ENCODE peak calls at places on chromosomes 4 and X, in five cellular contexts. One of them, this sample, is unnamed.

GRCh38 chrX:46811101-46811500 is 25.7 kb upstream of the RP2 start:
- DNase-seq in astrocyte of the cerebellum: no peak
- DNase-seq in cardiac fibroblast: peak; percentile 51
- DNase-seq in GM13976: no peak
- DNase-seq in CD4-positive, alpha-beta T cell: no peak
- DNase-seq in this sample: no peak

GRCh38 chrX:140709421-140709846 is at the start of gene LINC00632:
- DNase-seq in astrocyte of the cerebellum: no peak
- DNase-seq in cardiac fibroblast: no peak
- DNase-seq in GM13976: no peak
- DNase-seq in CD4-positive, alpha-beta T cell: no peak
- DNase-seq in this sample: no peak

GRCh38 chr4:10075158-10075863 is 41.3 kb downstream of the WDR1 start:
- DNase-seq in astrocyte of the cerebellum: no peak
- DNase-seq in cardiac fibroblast: no peak
- DNase-seq in GM13976: no peak
- DNase-seq in CD4-positive, alpha-beta T cell: no peak
- DNase-seq in this sample: no peak

GRCh38 chr4:151417164-151417571 is 8.2 kb downstream of the FHIP1A start:
- DNase-seq in astrocyte of the cerebellum: no peak
- DNase-seq in cardiac fibroblast: no peak
- DNase-seq in GM13976: no peak
- DNase-seq in CD4-positive, alpha-beta T cell: no peak
- DNase-seq in this sample: no peak

GRCh38 chr4:19349416-19349815 is 902.3 kb upstream of the SLIT2 start:
- DNase-seq in astrocyte of the cerebellum: no peak
- DNase-seq in cardiac fibroblast: no peak
- DNase-seq in GM13976: no peak
- DNase-seq in CD4-positive, alpha-beta T cell: no peak
- DNase-seq in this sample: no peak

GRCh38 chr4:52173470-52174055 is 122.5 kb downstream of the SPATA18 start:
- DNase-seq in astrocyte of the cerebellum: no peak
- DNase-seq in cardiac fibroblast: peak; percentile 52
- DNase-seq in GM13976: no peak
- DNase-seq in CD4-positive, alpha-beta T cell: no peak
- DNase-seq in this sample: no peak

GRCh38 chr4:4416981-4417380 is 30.1 kb downstream of the NSG1 start:
- DNase-seq in astrocyte of the cerebellum: no peak
- DNase-seq in cardiac fibroblast: no peak
- DNase-seq in GM13976: no peak
- DNase-seq in CD4-positive, alpha-beta T cell: no peak
- DNase-seq in this sample: no peak

GRCh38 chrX:17535229-17535628 is 160.2 kb downstream of the NHS start:
- DNase-seq in astrocyte of the cerebellum: no peak
- DNase-seq in cardiac fibroblast: peak; percentile 55
- DNase-seq in GM13976: peak; percentile 37
- DNase-seq in CD4-positive, alpha-beta T cell: no peak
- DNase-seq in this sample: no peak

GRCh38 chrX:71118985-71119535 is 664 bp downstream of the MED12 start:
- DNase-seq in astrocyte of the cerebellum: no peak
- DNase-seq in cardiac fibroblast: no peak
- DNase-seq in GM13976: no peak
- DNase-seq in CD4-positive, alpha-beta T cell: no peak
- DNase-seq in this sample: no peak

GRCh38 chr4:182620111-182620980 is 296.8 kb downstream of the DCTD start:
- DNase-seq in astrocyte of the cerebellum: no peak
- DNase-seq in cardiac fibroblast: no peak
- DNase-seq in GM13976: no peak
- DNase-seq in CD4-positive, alpha-beta T cell: no peak
- DNase-seq in this sample: no peak

GRCh38 chrX:72107841-72108590 is 23.7 kb downstream of the RTL5 start:
- DNase-seq in astrocyte of the cerebellum: no peak
- DNase-seq in cardiac fibroblast: no peak
- DNase-seq in GM13976: no peak
- DNase-seq in CD4-positive, alpha-beta T cell: no peak
- DNase-seq in this sample: no peak

GRCh38 chrX:130974323-130974722 is 71.3 kb upstream of the ENOX2 start:
- DNase-seq in astrocyte of the cerebellum: peak; percentile 12
- DNase-seq in cardiac fibroblast: no peak
- DNase-seq in GM13976: no peak
- DNase-seq in CD4-positive, alpha-beta T cell: no peak
- DNase-seq in this sample: no peak

GRCh38 chr4:90061881-90062280 is 65.3 kb upstream of the CCSER1 start:
- DNase-seq in astrocyte of the cerebellum: no peak
- DNase-seq in cardiac fibroblast: no peak
- DNase-seq in GM13976: no peak
- DNase-seq in CD4-positive, alpha-beta T cell: no peak
- DNase-seq in this sample: no peak

GRCh38 chr4:160510925-160511324 is 1408.0 kb downstream of the RAPGEF2 start:
- DNase-seq in astrocyte of the cerebellum: no peak
- DNase-seq in cardiac fibroblast: no peak
- DNase-seq in GM13976: no peak
- DNase-seq in CD4-positive, alpha-beta T cell: no peak
- DNase-seq in this sample: no peak

GRCh38 chr4:128596115-128596514 is 213.4 kb upstream of the JADE1 start:
- DNase-seq in astrocyte of the cerebellum: no peak
- DNase-seq in cardiac fibroblast: no peak
- DNase-seq in GM13976: no peak
- DNase-seq in CD4-positive, alpha-beta T cell: no peak
- DNase-seq in this sample: no peak

GRCh38 chr4:139798456-139798855 is 132.8 kb downstream of the MGST2 start:
- DNase-seq in astrocyte of the cerebellum: no peak
- DNase-seq in cardiac fibroblast: no peak
- DNase-seq in GM13976: no peak
- DNase-seq in CD4-positive, alpha-beta T cell: no peak
- DNase-seq in this sample: no peak

GRCh38 chrX:44961817-44962607 is 89.0 kb downstream of the KDM6A start:
- DNase-seq in astrocyte of the cerebellum: no peak
- DNase-seq in cardiac fibroblast: no peak
- DNase-seq in GM13976: no peak
- DNase-seq in CD4-positive, alpha-beta T cell: no peak
- DNase-seq in this sample: no peak

GRCh38 chr4:4876945-4877661 is 17.6 kb downstream of the MSX1 start:
- DNase-seq in astrocyte of the cerebellum: no peak
- DNase-seq in cardiac fibroblast: no peak
- DNase-seq in GM13976: no peak
- DNase-seq in CD4-positive, alpha-beta T cell: no peak
- DNase-seq in this sample: no peak

GRCh38 chrX:73481521-73481920 is 34.7 kb downstream of the CDX4 start:
- DNase-seq in astrocyte of the cerebellum: no peak
- DNase-seq in cardiac fibroblast: no peak
- DNase-seq in GM13976: no peak
- DNase-seq in CD4-positive, alpha-beta T cell: no peak
- DNase-seq in this sample: no peak

GRCh38 chr4:67019670-67020069 is 525.6 kb downstream of the CENPC start:
- DNase-seq in astrocyte of the cerebellum: no peak
- DNase-seq in cardiac fibroblast: peak; percentile 57
- DNase-seq in GM13976: no peak
- DNase-seq in CD4-positive, alpha-beta T cell: no peak
- DNase-seq in this sample: no peak

GRCh38 chrX:24493740-24494543 is 28.9 kb downstream of the PDK3 start:
- DNase-seq in astrocyte of the cerebellum: no peak
- DNase-seq in cardiac fibroblast: no peak
- DNase-seq in GM13976: no peak
- DNase-seq in CD4-positive, alpha-beta T cell: no peak
- DNase-seq in this sample: no peak

GRCh38 chr4:87949961-87950360 is 25.6 kb upstream of the SPP1 start:
- DNase-seq in astrocyte of the cerebellum: peak; percentile 9
- DNase-seq in cardiac fibroblast: peak; percentile 3
- DNase-seq in GM13976: no peak
- DNase-seq in CD4-positive, alpha-beta T cell: no peak
- DNase-seq in this sample: no peak

GRCh38 chr4:159341486-159341885 is 238.6 kb downstream of the RAPGEF2 start:
- DNase-seq in astrocyte of the cerebellum: no peak
- DNase-seq in cardiac fibroblast: peak; percentile 54
- DNase-seq in GM13976: no peak
- DNase-seq in CD4-positive, alpha-beta T cell: no peak
- DNase-seq in this sample: no peak

GRCh38 chr4:3369781-3370660 is 71.7 kb upstream of the HGFAC start:
- DNase-seq in astrocyte of the cerebellum: peak; percentile 70
- DNase-seq in cardiac fibroblast: peak; percentile 88
- DNase-seq in GM13976: peak; percentile 45
- DNase-seq in CD4-positive, alpha-beta T cell: peak; percentile 62
- DNase-seq in this sample: no peak

GRCh38 chr4:53478671-53479456 is 101.4 kb downstream of the FIP1L1 start:
- DNase-seq in astrocyte of the cerebellum: no peak
- DNase-seq in cardiac fibroblast: peak; percentile 82
- DNase-seq in GM13976: no peak
- DNase-seq in CD4-positive, alpha-beta T cell: no peak
- DNase-seq in this sample: no peak

GRCh38 chr4:38723726-38724506 is 58.9 kb downstream of the TLR10 start:
- DNase-seq in astrocyte of the cerebellum: no peak
- DNase-seq in cardiac fibroblast: peak; percentile 59
- DNase-seq in GM13976: no peak
- DNase-seq in CD4-positive, alpha-beta T cell: no peak
- DNase-seq in this sample: no peak

GRCh38 chr4:83125738-83126141 is 11.2 kb upstream of the PLAC8 start:
- DNase-seq in astrocyte of the cerebellum: no peak
- DNase-seq in cardiac fibroblast: no peak
- DNase-seq in GM13976: no peak
- DNase-seq in CD4-positive, alpha-beta T cell: peak; percentile 27
- DNase-seq in this sample: no peak

GRCh38 chr4:186260504-186261448 is 5.2 kb upstream of the F11 start:
- DNase-seq in astrocyte of the cerebellum: no peak
- DNase-seq in cardiac fibroblast: no peak
- DNase-seq in GM13976: no peak
- DNase-seq in CD4-positive, alpha-beta T cell: no peak
- DNase-seq in this sample: no peak

GRCh38 chrX:102067966-102068723 is 57.3 kb upstream of the TCEAL2 start:
- DNase-seq in astrocyte of the cerebellum: no peak
- DNase-seq in cardiac fibroblast: peak; percentile 13
- DNase-seq in GM13976: peak; percentile 7
- DNase-seq in CD4-positive, alpha-beta T cell: no peak
- DNase-seq in this sample: no peak
- TF ChIP-seq CTCF in astrocyte of the cerebellum: peak; percentile 53
- TF ChIP-seq CTCF in cardiac fibroblast: peak; percentile 45
- TF ChIP-seq CTCF in GM13976: peak; percentile 26
- TF ChIP-seq CTCF in CD4-positive, alpha-beta T cell: peak; percentile 46
- TF ChIP-seq CTCF in this sample: peak; percentile 62

GRCh38 chr4:11497212-11497806 is 68.6 kb upstream of the HS3ST1 start:
- DNase-seq in astrocyte of the cerebellum: no peak
- DNase-seq in cardiac fibroblast: no peak
- DNase-seq in GM13976: no peak
- DNase-seq in CD4-positive, alpha-beta T cell: no peak
- DNase-seq in this sample: no peak
- TF ChIP-seq CTCF in astrocyte of the cerebellum: no peak
- TF ChIP-seq CTCF in cardiac fibroblast: no peak
- TF ChIP-seq CTCF in GM13976: peak; percentile 8
- TF ChIP-seq CTCF in CD4-positive, alpha-beta T cell: no peak
- TF ChIP-seq CTCF in this sample: no peak

DNA sequence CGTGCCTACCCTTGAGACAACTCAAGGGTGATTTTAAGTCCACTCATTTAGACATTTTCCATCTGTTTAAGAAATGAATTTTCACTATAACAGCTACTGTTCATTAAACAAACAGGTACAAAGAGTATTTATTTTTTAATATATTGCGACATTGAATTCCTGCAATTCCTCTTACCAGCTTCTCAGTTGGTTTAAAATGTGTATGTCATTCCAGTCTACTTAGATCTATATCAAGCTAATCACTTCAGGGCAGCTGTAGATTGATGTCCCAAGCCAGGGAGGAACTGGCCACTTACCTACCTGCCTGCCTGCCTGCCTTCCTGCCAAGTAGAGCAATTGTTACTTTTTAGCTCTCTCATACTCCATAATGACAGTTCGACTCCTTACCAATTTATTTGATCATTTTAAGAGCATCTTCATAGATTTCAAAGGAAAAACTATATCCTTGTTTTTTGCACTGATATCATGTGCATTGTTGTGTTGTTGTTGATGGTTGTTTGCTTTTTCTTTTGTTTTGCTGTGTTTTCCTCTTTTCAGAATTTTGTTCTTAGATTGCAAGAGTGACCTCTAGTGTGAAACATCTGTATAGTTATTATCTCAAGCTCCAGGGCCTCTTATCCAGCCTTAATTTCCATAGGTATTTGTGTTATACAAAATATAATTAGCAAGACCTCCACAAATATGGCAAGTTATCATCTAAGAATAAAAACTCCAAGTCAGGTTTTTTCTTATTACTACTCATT is 120.9 kb upstream of the NRK start:
- DNase-seq in astrocyte of the cerebellum: peak; percentile 4
- DNase-seq in cardiac fibroblast: peak; percentile 34
- DNase-seq in GM13976: no peak
- DNase-seq in CD4-positive, alpha-beta T cell: no peak
- DNase-seq in this sample: no peak
- TF ChIP-seq CTCF in astrocyte of the cerebellum: no peak
- TF ChIP-seq CTCF in cardiac fibroblast: peak; percentile 20
- TF ChIP-seq CTCF in GM13976: no peak
- TF ChIP-seq CTCF in CD4-positive, alpha-beta T cell: no peak
- TF ChIP-seq CTCF in this sample: peak; percentile 34

GRCh38 chr4:44210750-44211149 is 237.9 kb downstream of the KCTD8 start:
- DNase-seq in astrocyte of the cerebellum: no peak
- DNase-seq in cardiac fibroblast: no peak
- DNase-seq in GM13976: no peak
- DNase-seq in CD4-positive, alpha-beta T cell: no peak
- DNase-seq in this sample: no peak
- TF ChIP-seq CTCF in astrocyte of the cerebellum: no peak
- TF ChIP-seq CTCF in cardiac fibroblast: no peak
- TF ChIP-seq CTCF in GM13976: no peak
- TF ChIP-seq CTCF in CD4-positive, alpha-beta T cell: no peak
- TF ChIP-seq CTCF in this sample: peak; percentile 16